ENCODE peak calls at places on chromosomes 13 and 19, in four cellular contexts. P, A, L and S are unnamed samples. For H3K36me3 and H3K27me3, the result is how much of the 10 kb centered on the place peaks cover.

GRCh38 chr19:33273881-33274662 is 28.3 kb downstream of the CEBPA start:
- DNase-seq in P (peak), A (peak), L (peak), S (peak)

GRCh38 chr19:14475251-14476073 is at the start of gene PTGER1:
- DNase-seq in P (no peak), A (no peak), L (no peak), S (peak)

GRCh38 chr13:108859202-108860012 is 230.0 kb downstream of the MYO16 start:
- DNase-seq in P (peak), A (no peak), L (no peak), S (no peak)

GRCh38 chr13:36986462-36987240 is 12.5 kb downstream of the ALG5 start:
- DNase-seq in P (no peak), A (no peak), L (no peak), S (no peak)

GRCh38 chr19:29609636-29610035 is 3.6 kb downstream of the POP4 start:
- DNase-seq in P (no peak), A (no peak), L (no peak), S (no peak)

GRCh38 chr19:47663911-47664771 is 49.1 kb upstream of the EHD2 start:
- DNase-seq in P (peak), A (peak), L (peak), S (no peak)

GRCh38 chr19:33828266-33829075 is 31.8 kb downstream of the KCTD15 start:
- DNase-seq in P (no peak), A (no peak), L (no peak), S (no peak)

GRCh38 chr19:47421844-47422395 is 2.6 kb upstream of the MEIS3 start:
- DNase-seq in P (no peak), A (no peak), L (no peak), S (peak)

GRCh38 chr13:111262281-111262680 is 58.2 kb upstream of the TEX29 start:
- DNase-seq in P (no peak), A (no peak), L (no peak), S (no peak)

GRCh38 chr13:93270769-93271753 is 44.5 kb downstream of the GPC6 start:
- DNase-seq in P (no peak), A (no peak), L (no peak), S (no peak)

GRCh38 chr13:48892311-48892710 is 83.4 kb upstream of the FNDC3A start:
- DNase-seq in P (peak), A (no peak), L (no peak), S (no peak)

GRCh38 chr13:88196106-88196505 is 524.9 kb downstream of the SLITRK5 start:
- DNase-seq in P (no peak), A (no peak), L (no peak), S (peak)

GRCh38 chr13:114067886-114068722 is 64.3 kb downstream of the RASA3 start:
- DNase-seq in P (no peak), A (no peak), L (peak), S (no peak)

GRCh38 chr19:55642153-55643002 is 1.1 kb upstream of the ZNF581 start:
- DNase-seq in P (no peak), A (no peak), L (no peak), S (no peak)

GRCh38 chr13:59494560-59494970 is 669.2 kb downstream of the DIAPH3 start:
- DNase-seq in P (peak), A (peak), L (no peak), S (peak)

GRCh38 chr19:58513694-58514563 is 2.1 kb upstream of the SLC27A5 start:
- DNase-seq in P (peak), A (peak), L (peak), S (no peak)

GRCh38 chr19:8526345-8527062 is 12.5 kb upstream of the ZNF414 start:
- DNase-seq in P (peak), A (peak), L (peak), S (peak)

GRCh38 chr19:12766051-12766521 is 9.3 kb downstream of the HOOK2 start:
- DNase-seq in P (no peak), A (peak), L (peak), S (peak)

GRCh38 chr19:14479309-14479984 is 4.3 kb upstream of the PTGER1 start:
- DNase-seq in P (no peak), A (no peak), L (no peak), S (peak)

GRCh38 chr13:60164490-60164889 is 762 bp upstream of the DIAPH3 start:
- DNase-seq in P (no peak), A (peak), L (no peak), S (no peak)

GRCh38 chr13:84399320-84400085 is 517.2 kb upstream of the SLITRK1 start:
- DNase-seq in P (no peak), A (peak), L (no peak), S (no peak)

GRCh38 chr19:15622991-15623390 is 8.0 kb downstream of the CYP4F8 start:
- DNase-seq in P (no peak), A (no peak), L (no peak), S (no peak)

GRCh38 chr13:28684257-28684656 is 25.3 kb downstream of the POMP start:
- DNase-seq in P (no peak), A (no peak), L (no peak), S (no peak)

GRCh38 chr19:38336638-38337359 is 1.2 kb downstream of the CATSPERG start:
- DNase-seq in P (peak), A (peak), L (peak), S (peak)

GRCh38 chr13:84279166-84279565 is 396.9 kb upstream of the SLITRK1 start:
- DNase-seq in P (no peak), A (no peak), L (no peak), S (no peak)

GRCh38 chr19:46606019-46606418 is 4.9 kb downstream of the CALM3 start:
- DNase-seq in P (no peak), A (no peak), L (no peak), S (no peak)

GRCh38 chr19:50759886-50760285 is 10.4 kb upstream of the GPR32 start:
- DNase-seq in P (no peak), A (no peak), L (no peak), S (peak)

GRCh38 chr19:10812902-10813404 is 23.1 kb downstream of the TMED1 start:
- DNase-seq in P (peak), A (peak), L (peak), S (no peak)
- H3K36me3 ChIP-seq in P (under half), A (under half), L (half or more), S (under half)

DNA sequence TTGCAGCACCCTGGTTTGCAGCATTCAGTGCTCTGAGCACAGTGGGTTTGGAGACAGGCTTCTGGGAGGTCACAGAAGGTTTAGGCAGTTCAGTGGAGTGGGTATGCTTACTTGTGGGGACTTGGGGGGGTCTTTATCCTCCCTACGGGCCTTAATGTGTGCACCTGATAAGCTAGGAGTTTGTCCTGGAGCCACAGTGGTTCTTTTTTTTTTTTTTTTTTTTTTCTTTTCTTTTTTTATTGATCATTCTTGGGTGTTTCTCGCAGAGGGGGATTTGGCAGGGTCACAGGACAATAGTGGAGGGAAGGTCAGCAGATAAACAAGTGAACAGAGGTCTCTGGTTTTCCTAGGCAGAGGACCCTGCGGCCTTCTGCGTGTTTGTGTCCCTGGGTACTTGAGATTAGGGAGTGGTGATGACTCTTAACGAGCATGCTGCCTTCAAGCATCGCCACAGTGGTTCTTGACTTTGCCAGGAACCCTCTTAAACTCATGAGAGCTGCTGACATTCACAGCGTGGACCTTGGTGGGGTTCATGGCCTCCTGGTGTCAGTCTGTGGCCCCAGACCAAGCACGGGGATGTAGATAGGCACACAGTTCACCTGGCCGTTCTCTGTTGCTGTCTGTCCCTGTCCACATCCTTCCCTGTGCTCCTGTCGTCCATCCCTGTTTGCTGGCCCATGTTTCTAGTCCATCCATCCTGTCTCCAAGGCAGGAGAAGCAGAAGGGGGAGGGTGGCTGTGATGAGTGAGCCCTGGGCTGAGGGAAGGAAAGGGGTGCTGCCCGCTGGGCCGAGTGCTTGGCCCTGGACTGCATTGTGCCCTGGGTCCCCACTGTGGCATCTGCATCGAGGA is 2.7 kb downstream of the EGLN2 start:
- DNase-seq in P (no peak), A (no peak), L (no peak), S (no peak)
- H3K4me3 ChIP-seq in P (no peak), A (no peak), L (peak), S (no peak)

GRCh38 chr19:32223595-32224370 is 121.6 kb upstream of the ZNF507 start:
- DNase-seq in P (no peak), A (no peak), L (no peak), S (peak)
- H3K27me3 ChIP-seq in P (under half), A (under half), L (under half), S (under half)

GRCh38 chr19:5214902-5215301 is 125.7 kb downstream of the PTPRS start:
- DNase-seq in P (no peak), A (no peak), L (no peak), S (no peak)

GRCh38 chr19:5216141-5216847 is 124.3 kb downstream of the PTPRS start:
- DNase-seq in P (no peak), A (no peak), L (no peak), S (no peak)

GRCh38 chr19:5215431-5215830 is 125.2 kb downstream of the PTPRS start:
- DNase-seq in P (no peak), A (no peak), L (no peak), S (no peak)

GRCh38 chr19:5213667-5214066 is 126.9 kb downstream of the PTPRS start:
- DNase-seq in P (no peak), A (no peak), L (no peak), S (no peak)

DNA sequence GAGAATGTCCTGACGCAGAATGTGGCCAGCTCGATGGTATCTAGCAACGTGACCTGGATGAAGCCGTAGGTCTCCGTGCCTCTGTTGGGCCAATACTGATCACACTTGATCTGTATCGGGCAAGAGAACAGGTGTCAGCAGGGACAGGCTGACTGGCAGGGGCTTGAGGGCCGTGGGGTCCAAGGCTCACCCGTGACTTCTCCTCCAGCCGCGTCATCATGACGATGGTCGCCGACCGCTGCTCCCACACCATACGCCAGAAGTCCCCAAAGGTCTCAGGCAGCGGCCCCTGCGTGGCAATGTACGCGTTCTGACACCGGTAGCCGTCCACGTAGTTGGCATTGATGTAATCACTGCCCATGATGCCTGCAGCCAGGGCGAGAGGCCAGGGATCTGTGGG is 126.2 kb downstream of the PTPRS start:
- DNase-seq in P (no peak), A (no peak), L (no peak), S (no peak)
- H3K36me3 ChIP-seq in P (under half), A (under half), L (half or more), S (under half)

GRCh38 chr19:43781630-43782310 is 997 bp upstream of the KCNN4 start:
- DNase-seq in P (no peak), A (no peak), L (no peak), S (no peak)

GRCh38 chr19:43779820-43780219 is 953 bp downstream of the KCNN4 start:
- DNase-seq in P (no peak), A (no peak), L (no peak), S (no peak)

GRCh38 chr19:43779147-43779819 is 1.5 kb downstream of the KCNN4 start:
- DNase-seq in P (no peak), A (peak), L (no peak), S (no peak)

GRCh38 chr19:43782311-43782660 is 1.5 kb upstream of the KCNN4 start:
- DNase-seq in P (no peak), A (no peak), L (no peak), S (no peak)

DNA sequence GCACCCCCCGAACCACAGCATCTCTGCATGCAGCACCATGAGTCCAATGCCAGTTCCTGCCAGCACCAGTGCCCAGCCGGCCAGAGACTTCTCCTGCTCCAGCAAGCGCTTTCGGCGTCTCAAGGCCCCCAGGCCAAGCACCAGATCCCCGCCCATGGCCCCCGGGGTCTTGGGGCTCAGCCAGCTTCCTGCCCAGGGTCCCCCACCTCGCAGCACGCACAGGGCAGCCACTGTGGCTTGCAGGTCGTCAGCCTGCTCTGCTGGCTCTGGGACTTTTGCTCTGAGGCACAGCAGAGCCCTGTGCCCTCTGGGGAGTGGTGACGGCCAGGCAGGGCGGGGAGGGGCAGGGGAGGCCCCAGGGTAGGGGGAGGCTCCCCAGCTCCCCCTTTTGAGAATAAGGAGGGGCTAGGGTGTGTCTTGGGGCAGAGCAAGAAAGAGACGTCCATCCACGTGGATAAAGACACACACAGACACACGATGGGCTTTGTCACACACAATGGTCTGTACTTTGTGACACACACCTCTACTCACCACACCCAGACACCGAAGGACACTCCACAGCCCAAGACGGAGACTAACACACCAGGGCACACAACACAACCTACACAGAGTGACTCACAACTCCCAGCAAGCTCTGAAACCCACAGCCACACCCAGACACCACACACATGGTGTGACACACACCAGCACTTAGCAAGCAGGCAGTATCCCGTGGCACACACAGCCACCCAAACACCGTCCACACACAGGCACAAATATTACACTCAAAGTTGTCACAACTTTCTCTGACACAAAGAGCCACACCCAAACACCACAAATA is at the start of gene KCNN4:
- DNase-seq in P (no peak), A (no peak), L (no peak), S (no peak)
- H3K4me3 ChIP-seq in P (peak), A (no peak), L (peak), S (no peak)